ENCODE peak calls at places on chromosomes 16 and 17, in seven cellular contexts. B is transverse colon, C is lung, G is GM13977, W is neural progenitor cell, A is AG04449, N is fibroblast of lung. X is an unnamed sample.
A peak's percentile ranks its signal among the peaks of the same experiment; 100 is the strongest.

GRCh38 chr17:73021771-73022170 is 70.7 kb downstream of the SLC39A11 start:
- DNase-seq in B (no peak), C (no peak), G (no peak), W (no peak), A (no peak), N (no peak), X (no peak)

GRCh38 chr17:32356378-32356743 is 6.4 kb downstream of the ZNF207 start:
- DNase-seq in B (no peak), C (no peak), G (no peak), W (no peak), A (no peak), N (no peak), X (no peak)

GRCh38 chr17:48544356-48545021 is 420 bp downstream of the HOXB2 start:
- DNase-seq in B (peak; percentile 81), C (peak; percentile 74), G (peak; percentile 58), W (peak; percentile 72), A (no peak), N (peak; percentile 94), X (no peak)

GRCh38 chr16:24141466-24141865 is 114.7 kb upstream of the CACNG3 start:
- DNase-seq in B (no peak), C (no peak), G (no peak), W (no peak), A (no peak), N (no peak), X (no peak)

GRCh38 chr17:1473841-1474240 is 17.8 kb upstream of the CRK start:
- DNase-seq in B (no peak), C (no peak), G (peak; percentile 59), W (no peak), A (no peak), N (no peak), X (no peak)

GRCh38 chr16:81826523-81826922 is 47.4 kb downstream of the PLCG2 start:
- DNase-seq in B (no peak), C (no peak), G (no peak), W (no peak), A (no peak), N (no peak), X (no peak)

GRCh38 chr17:45906927-45907622 is 12.7 kb downstream of the MAPT start:
- DNase-seq in B (no peak), C (no peak), G (no peak), W (no peak), A (no peak), N (no peak), X (no peak)

GRCh38 chr16:25413962-25414361 is 156.3 kb upstream of the ZKSCAN2 start:
- DNase-seq in B (no peak), C (no peak), G (no peak), W (no peak), A (no peak), N (peak; percentile 22), X (no peak)

GRCh38 chr17:55749985-55750384 is 866 bp upstream of the PCTP start:
- DNase-seq in B (no peak), C (no peak), G (no peak), W (no peak), A (no peak), N (no peak), X (no peak)

GRCh38 chr16:31120129-31120528 is 2.7 kb downstream of the KAT8 start:
- DNase-seq in B (no peak), C (no peak), G (no peak), W (no peak), A (no peak), N (no peak), X (no peak)

GRCh38 chr17:77546772-77547201 is 406.0 kb downstream of the SEC14L1 start:
- DNase-seq in B (peak; percentile 49), C (no peak), G (no peak), W (peak; percentile 85), A (no peak), N (peak; percentile 21), X (no peak)

GRCh38 chr17:40791808-40792436 is 7.8 kb downstream of the KRT28 start:
- DNase-seq in B (no peak), C (no peak), G (no peak), W (peak; percentile 52), A (no peak), N (peak; percentile 38), X (no peak)

GRCh38 chr17:32970281-32970680 is 21.4 kb upstream of the SPACA3 start:
- DNase-seq in B (no peak), C (no peak), G (no peak), W (no peak), A (no peak), N (peak; percentile 40), X (no peak)

GRCh38 chr17:64679710-64680216 is 17.7 kb upstream of the SMURF2 start:
- DNase-seq in B (no peak), C (no peak), G (no peak), W (no peak), A (peak; percentile 99), N (peak; percentile 99), X (no peak)

GRCh38 chr17:13084420-13084819 is 66.6 kb upstream of the ELAC2 start:
- DNase-seq in B (no peak), C (no peak), G (no peak), W (no peak), A (no peak), N (no peak), X (no peak)

GRCh38 chr17:5508855-5509254 is 22.5 kb downstream of the MIS12 start:
- DNase-seq in B (no peak), C (no peak), G (no peak), W (peak; percentile 86), A (no peak), N (peak; percentile 88), X (no peak)

GRCh38 chr17:47941998-47942490 is 673 bp downstream of the PNPO start:
- DNase-seq in B (no peak), C (no peak), G (no peak), W (no peak), A (no peak), N (no peak), X (no peak)

GRCh38 chr17:76103274-76104139 is at the start of gene EXOC7:
- DNase-seq in B (peak; percentile 94), C (peak; percentile 90), G (peak; percentile 97), W (peak; percentile 97), A (peak; percentile 16), N (peak; percentile 79), X (peak; percentile 91)

GRCh38 chr17:81160306-81160705 is 5.0 kb upstream of the PVALEF start:
- DNase-seq in B (peak; percentile 41), C (peak; percentile 51), G (no peak), W (no peak), A (no peak), N (no peak), X (peak; percentile 83)

GRCh38 chr17:43006639-43007551 is at the start of gene IFI35:
- DNase-seq in B (peak; percentile 93), C (peak; percentile 87), G (peak; percentile 81), W (peak; percentile 65), A (no peak), N (peak; percentile 83), X (peak; percentile 86)

GRCh38 chr17:42997984-42998938 is at the start of gene RPL27:
- DNase-seq in B (peak; percentile 99), C (peak; percentile 98), G (peak; percentile 90), W (peak; percentile 99), A (peak; percentile 100), N (peak; percentile 100), X (peak; percentile 99)

GRCh38 chr17:42999003-42999525 is 845 bp downstream of the RPL27 start:
- DNase-seq in B (no peak), C (no peak), G (no peak), W (no peak), A (no peak), N (no peak), X (no peak)

GRCh38 chr17:43003542-43004172 is 2.9 kb upstream of the IFI35 start:
- DNase-seq in B (no peak), C (no peak), G (no peak), W (no peak), A (no peak), N (peak; percentile 75), X (no peak)
- TF ChIP-seq CTCF in B (no peak), C (no peak), G (no peak), W (no peak), A (no peak), N (no peak), X (no peak)

GRCh38 chr16:29991571-29991904 is 3.9 kb downstream of the HIRIP3 start:
- DNase-seq in B (no peak), C (no peak), G (no peak), W (no peak), A (no peak), N (no peak), X (no peak)
- TF ChIP-seq CTCF in B (no peak), C (no peak), G (no peak), W (no peak), A (no peak), N (no peak), X (no peak)

DNA sequence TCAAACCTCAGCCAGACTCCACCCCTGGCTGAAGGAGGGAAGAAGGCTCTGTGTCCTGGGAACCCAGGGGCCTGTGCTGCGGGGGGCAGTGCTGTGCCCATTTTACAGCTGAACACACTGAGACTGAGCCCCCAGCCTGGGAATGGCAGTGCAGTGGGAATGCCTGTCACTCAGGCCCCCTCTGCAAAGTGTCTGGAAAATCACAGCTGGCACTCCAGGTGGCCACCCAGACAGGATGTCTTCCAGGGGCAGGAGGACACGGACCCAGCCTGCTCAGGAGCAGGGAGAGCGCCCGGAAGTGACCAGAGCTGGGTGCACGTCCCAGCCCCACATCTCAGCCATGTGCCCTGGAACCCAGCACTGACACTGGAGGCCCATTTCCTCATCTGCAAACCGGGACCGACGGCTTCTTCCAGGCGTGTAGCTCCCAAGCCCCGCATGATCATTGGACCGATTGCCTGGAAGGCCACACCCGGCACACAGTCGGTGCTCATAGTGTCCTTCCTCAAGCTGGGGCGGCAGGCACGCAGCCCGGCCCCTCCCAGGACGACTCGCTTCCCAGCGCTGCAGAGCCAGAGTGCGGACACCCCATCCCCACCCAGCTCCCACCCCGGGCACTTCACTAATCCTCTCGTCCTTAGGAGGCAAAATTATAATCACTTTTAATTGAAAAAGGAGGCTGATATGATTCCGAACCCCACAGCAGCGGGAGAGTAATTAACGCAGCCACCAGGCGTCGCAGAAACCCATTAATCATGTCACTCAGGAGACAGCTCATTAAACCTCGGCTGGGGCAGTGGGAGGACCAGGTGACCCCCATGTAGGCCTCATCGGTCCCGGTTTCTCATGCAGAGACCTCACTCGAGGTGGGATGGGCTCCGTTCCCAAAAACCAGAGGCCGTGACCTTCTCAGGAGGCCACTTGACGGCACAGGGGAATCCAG is 32.9 kb downstream of the ZNF469 start:
- DNase-seq in B (no peak), C (no peak), G (no peak), W (no peak), A (no peak), N (no peak), X (no peak)
- TF ChIP-seq CTCF in B (no peak), C (no peak), G (no peak), W (no peak), A (no peak), N (no peak), X (no peak)

DNA sequence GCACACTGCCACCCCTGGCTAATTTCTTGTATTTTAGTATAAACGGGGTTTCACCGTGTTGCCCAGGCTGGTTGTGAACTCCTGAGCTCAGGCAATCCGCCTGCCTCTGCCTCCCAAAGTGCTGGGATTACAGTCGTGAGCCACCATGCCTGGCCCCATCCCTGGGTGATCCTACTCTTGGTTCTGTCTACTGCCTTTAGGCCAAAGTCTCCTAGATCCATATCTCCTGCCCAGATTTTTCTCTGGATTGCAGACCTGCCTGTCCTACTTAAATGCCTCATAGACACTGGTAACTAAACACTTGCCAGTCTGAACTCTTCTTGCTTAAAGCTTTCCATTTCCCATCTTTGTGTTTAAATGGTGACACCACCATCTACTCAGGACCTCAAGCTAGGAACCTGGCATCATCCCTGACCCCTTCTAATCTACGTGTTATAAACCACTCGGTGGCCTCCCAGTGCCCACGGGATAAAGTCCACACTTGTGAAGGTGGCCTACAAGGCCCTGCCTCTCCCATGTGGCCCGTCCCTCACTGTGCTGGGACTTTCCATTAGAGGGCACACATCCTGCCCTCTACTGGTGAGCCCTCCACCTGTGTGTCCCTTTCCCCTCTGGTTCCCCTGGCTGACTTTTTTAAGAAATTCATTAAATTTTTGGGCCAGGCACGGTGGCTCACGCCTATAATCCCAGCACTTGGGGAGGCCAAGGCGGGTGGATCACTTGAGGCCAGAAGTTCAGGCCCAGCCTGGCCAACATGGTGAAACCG is 51.1 kb downstream of the USP43 start:
- DNase-seq in B (no peak), C (no peak), G (no peak), W (no peak), A (no peak), N (no peak), X (no peak)
- TF ChIP-seq CTCF in B (no peak), C (no peak), G (no peak), W (no peak), A (no peak), N (no peak), X (no peak)